ENCODE peak calls at places on chromosome 21, in nine cellular contexts. One of them, this sample, is unnamed.

GRCh38 chr21:31878831-31879230 is 6.0 kb downstream of the HUNK start:
- DNase-seq in uterus: no peak
- DNase-seq in endothelial cell of umbilical vein: no peak
- DNase-seq in GM12864: no peak
- DNase-seq in tibial artery: no peak
- DNase-seq in CD8-positive, alpha-beta T cell: no peak
- DNase-seq in fibroblast of lung: no peak
- DNase-seq in Peyer's patch: no peak
- DNase-seq in colonic mucosa: no peak
- DNase-seq in this sample: no peak

GRCh38 chr21:36719614-36720013 is 20.7 kb downstream of the SIM2 start:
- DNase-seq in uterus: no peak
- DNase-seq in endothelial cell of umbilical vein: no peak
- DNase-seq in GM12864: no peak
- DNase-seq in tibial artery: no peak
- DNase-seq in CD8-positive, alpha-beta T cell: no peak
- DNase-seq in fibroblast of lung: no peak
- DNase-seq in Peyer's patch: no peak
- DNase-seq in colonic mucosa: peak
- DNase-seq in this sample: no peak

GRCh38 chr21:38820471-38821239 is 14.9 kb downstream of the ETS2 start:
- DNase-seq in uterus: no peak
- DNase-seq in endothelial cell of umbilical vein: no peak
- DNase-seq in GM12864: no peak
- DNase-seq in tibial artery: no peak
- DNase-seq in CD8-positive, alpha-beta T cell: no peak
- DNase-seq in fibroblast of lung: no peak
- DNase-seq in Peyer's patch: no peak
- DNase-seq in colonic mucosa: peak
- DNase-seq in this sample: peak

GRCh38 chr21:43767980-43768867 is 7.9 kb downstream of the CSTB start:
- DNase-seq in uterus: no peak
- DNase-seq in endothelial cell of umbilical vein: peak
- DNase-seq in GM12864: no peak
- DNase-seq in tibial artery: peak
- DNase-seq in CD8-positive, alpha-beta T cell: no peak
- DNase-seq in fibroblast of lung: peak
- DNase-seq in Peyer's patch: no peak
- DNase-seq in colonic mucosa: peak
- DNase-seq in this sample: peak

GRCh38 chr21:43331111-43331961 is 95.6 kb downstream of the SIK1 start:
- DNase-seq in uterus: no peak
- DNase-seq in endothelial cell of umbilical vein: no peak
- DNase-seq in GM12864: no peak
- DNase-seq in tibial artery: no peak
- DNase-seq in CD8-positive, alpha-beta T cell: no peak
- DNase-seq in fibroblast of lung: no peak
- DNase-seq in Peyer's patch: no peak
- DNase-seq in colonic mucosa: no peak
- DNase-seq in this sample: no peak

GRCh38 chr21:38913120-38913975 is 107.6 kb downstream of the ETS2 start:
- DNase-seq in uterus: peak
- DNase-seq in endothelial cell of umbilical vein: peak
- DNase-seq in GM12864: no peak
- DNase-seq in tibial artery: peak
- DNase-seq in CD8-positive, alpha-beta T cell: no peak
- DNase-seq in fibroblast of lung: peak
- DNase-seq in Peyer's patch: peak
- DNase-seq in colonic mucosa: peak
- DNase-seq in this sample: peak

GRCh38 chr21:36218691-36219090 is 62.1 kb downstream of the DOP1B start:
- DNase-seq in uterus: no peak
- DNase-seq in endothelial cell of umbilical vein: no peak
- DNase-seq in GM12864: no peak
- DNase-seq in tibial artery: no peak
- DNase-seq in CD8-positive, alpha-beta T cell: no peak
- DNase-seq in fibroblast of lung: no peak
- DNase-seq in Peyer's patch: no peak
- DNase-seq in colonic mucosa: no peak
- DNase-seq in this sample: no peak

GRCh38 chr21:14773777-14774345 is 227.7 kb upstream of the SAMSN1 start:
- DNase-seq in uterus: peak
- DNase-seq in endothelial cell of umbilical vein: peak
- DNase-seq in GM12864: no peak
- DNase-seq in tibial artery: peak
- DNase-seq in CD8-positive, alpha-beta T cell: peak
- DNase-seq in fibroblast of lung: no peak
- DNase-seq in Peyer's patch: peak
- DNase-seq in colonic mucosa: peak
- DNase-seq in this sample: peak

GRCh38 chr21:15054606-15055239 is 10.1 kb downstream of the NRIP1 start:
- DNase-seq in uterus: no peak
- DNase-seq in endothelial cell of umbilical vein: no peak
- DNase-seq in GM12864: no peak
- DNase-seq in tibial artery: no peak
- DNase-seq in CD8-positive, alpha-beta T cell: no peak
- DNase-seq in fibroblast of lung: peak
- DNase-seq in Peyer's patch: no peak
- DNase-seq in colonic mucosa: no peak
- DNase-seq in this sample: no peak

GRCh38 chr21:46325073-46325912 is 1.3 kb downstream of the PCNT start:
- DNase-seq in uterus: peak
- DNase-seq in endothelial cell of umbilical vein: peak
- DNase-seq in GM12864: no peak
- DNase-seq in tibial artery: peak
- DNase-seq in CD8-positive, alpha-beta T cell: peak
- DNase-seq in fibroblast of lung: peak
- DNase-seq in Peyer's patch: peak
- DNase-seq in colonic mucosa: peak
- DNase-seq in this sample: peak

GRCh38 chr21:36700961-36701911 is 2.3 kb downstream of the SIM2 start:
- DNase-seq in uterus: no peak
- DNase-seq in endothelial cell of umbilical vein: no peak
- DNase-seq in GM12864: no peak
- DNase-seq in tibial artery: no peak
- DNase-seq in CD8-positive, alpha-beta T cell: no peak
- DNase-seq in fibroblast of lung: no peak
- DNase-seq in Peyer's patch: no peak
- DNase-seq in colonic mucosa: no peak
- DNase-seq in this sample: no peak

GRCh38 chr21:37815893-37816292 is 100.4 kb downstream of the KCNJ6 start:
- DNase-seq in uterus: no peak
- DNase-seq in endothelial cell of umbilical vein: no peak
- DNase-seq in GM12864: no peak
- DNase-seq in tibial artery: no peak
- DNase-seq in CD8-positive, alpha-beta T cell: no peak
- DNase-seq in fibroblast of lung: no peak
- DNase-seq in Peyer's patch: no peak
- DNase-seq in colonic mucosa: no peak
- DNase-seq in this sample: no peak
- H3K4me3 ChIP-seq in uterus: no peak
- H3K4me3 ChIP-seq in endothelial cell of umbilical vein: no peak
- H3K4me3 ChIP-seq in GM12864: no peak
- H3K4me3 ChIP-seq in tibial artery: no peak
- H3K4me3 ChIP-seq in CD8-positive, alpha-beta T cell: no peak
- H3K4me3 ChIP-seq in fibroblast of lung: no peak
- H3K4me3 ChIP-seq in Peyer's patch: no peak
- H3K4me3 ChIP-seq in colonic mucosa: no peak
- H3K4me3 ChIP-seq in this sample: no peak

GRCh38 chr21:33855190-33855589 is 60.4 kb downstream of the ATP5PO start:
- DNase-seq in uterus: no peak
- DNase-seq in endothelial cell of umbilical vein: no peak
- DNase-seq in GM12864: no peak
- DNase-seq in tibial artery: no peak
- DNase-seq in CD8-positive, alpha-beta T cell: no peak
- DNase-seq in fibroblast of lung: no peak
- DNase-seq in Peyer's patch: no peak
- DNase-seq in colonic mucosa: no peak
- DNase-seq in this sample: no peak
- TF ChIP-seq CTCF in uterus: no peak
- TF ChIP-seq CTCF in endothelial cell of umbilical vein: no peak
- TF ChIP-seq CTCF in GM12864: peak
- TF ChIP-seq CTCF in tibial artery: no peak
- TF ChIP-seq CTCF in CD8-positive, alpha-beta T cell: no peak
- TF ChIP-seq CTCF in fibroblast of lung: no peak
- TF ChIP-seq CTCF in Peyer's patch: no peak
- TF ChIP-seq CTCF in colonic mucosa: no peak
- TF ChIP-seq CTCF in this sample: no peak

DNA sequence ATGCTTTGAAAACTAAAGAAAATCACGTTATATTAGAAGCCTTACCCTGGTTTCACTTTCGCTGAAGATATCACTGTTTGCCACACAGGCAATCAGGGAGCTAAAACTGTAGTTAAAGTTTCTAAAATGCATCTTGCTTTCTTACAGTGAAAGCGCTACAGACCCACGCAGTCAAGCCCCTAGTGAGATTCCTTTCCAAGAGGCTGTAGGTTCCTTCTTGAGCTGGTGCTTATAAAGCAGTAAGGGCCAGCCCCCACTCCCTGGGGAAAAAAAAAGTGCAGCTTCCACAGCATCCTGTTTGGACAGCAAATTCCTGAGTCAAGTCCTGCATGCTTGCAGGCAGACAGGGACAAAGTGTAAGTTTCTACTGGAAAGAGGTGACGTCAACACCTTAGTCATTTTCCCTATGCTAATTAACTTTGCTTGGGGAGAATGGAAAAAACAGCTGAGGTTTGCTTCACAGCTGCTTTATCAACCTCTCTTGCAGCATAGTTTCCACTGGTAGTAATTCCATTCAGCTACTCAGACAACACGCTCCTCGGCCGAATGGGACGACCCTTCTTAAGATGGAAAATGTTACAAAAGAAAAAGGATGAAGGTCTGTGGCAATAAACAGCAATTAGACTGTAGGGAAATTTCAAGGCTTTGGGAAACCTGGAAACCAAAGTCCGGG is 14.7 kb upstream of the KCNE1 start:
- DNase-seq in uterus: peak
- DNase-seq in endothelial cell of umbilical vein: peak
- DNase-seq in GM12864: no peak
- DNase-seq in tibial artery: peak
- DNase-seq in CD8-positive, alpha-beta T cell: no peak
- DNase-seq in fibroblast of lung: peak
- DNase-seq in Peyer's patch: no peak
- DNase-seq in colonic mucosa: peak
- DNase-seq in this sample: peak
- H3K4me3 ChIP-seq in uterus: peak
- H3K4me3 ChIP-seq in endothelial cell of umbilical vein: peak
- H3K4me3 ChIP-seq in GM12864: peak
- H3K4me3 ChIP-seq in tibial artery: peak
- H3K4me3 ChIP-seq in CD8-positive, alpha-beta T cell: no peak
- H3K4me3 ChIP-seq in fibroblast of lung: peak
- H3K4me3 ChIP-seq in Peyer's patch: peak
- H3K4me3 ChIP-seq in colonic mucosa: peak
- H3K4me3 ChIP-seq in this sample: peak

GRCh38 chr21:26850116-26850643 is 5.0 kb upstream of the ADAMTS1 start:
- DNase-seq in uterus: no peak
- DNase-seq in endothelial cell of umbilical vein: peak
- DNase-seq in GM12864: peak
- DNase-seq in tibial artery: no peak
- DNase-seq in CD8-positive, alpha-beta T cell: no peak
- DNase-seq in fibroblast of lung: peak
- DNase-seq in Peyer's patch: no peak
- DNase-seq in colonic mucosa: no peak
- DNase-seq in this sample: no peak
- TF ChIP-seq CTCF in uterus: peak
- TF ChIP-seq CTCF in endothelial cell of umbilical vein: no peak
- TF ChIP-seq CTCF in GM12864: no peak
- TF ChIP-seq CTCF in tibial artery: peak
- TF ChIP-seq CTCF in CD8-positive, alpha-beta T cell: no peak
- TF ChIP-seq CTCF in fibroblast of lung: peak
- TF ChIP-seq CTCF in Peyer's patch: no peak
- TF ChIP-seq CTCF in colonic mucosa: peak
- TF ChIP-seq CTCF in this sample: peak

GRCh38 chr21:28791595-28792282 is 200.9 kb downstream of the LTN1 start:
- DNase-seq in uterus: no peak
- DNase-seq in endothelial cell of umbilical vein: no peak
- DNase-seq in GM12864: no peak
- DNase-seq in tibial artery: no peak
- DNase-seq in CD8-positive, alpha-beta T cell: no peak
- DNase-seq in fibroblast of lung: no peak
- DNase-seq in Peyer's patch: no peak
- DNase-seq in colonic mucosa: no peak
- DNase-seq in this sample: no peak

GRCh38 chr21:28790335-28790734 is 202.3 kb downstream of the LTN1 start:
- DNase-seq in uterus: no peak
- DNase-seq in endothelial cell of umbilical vein: no peak
- DNase-seq in GM12864: no peak
- DNase-seq in tibial artery: no peak
- DNase-seq in CD8-positive, alpha-beta T cell: no peak
- DNase-seq in fibroblast of lung: no peak
- DNase-seq in Peyer's patch: no peak
- DNase-seq in colonic mucosa: no peak
- DNase-seq in this sample: no peak

GRCh38 chr21:28794341-28794970 is 198.2 kb downstream of the LTN1 start:
- DNase-seq in uterus: no peak
- DNase-seq in endothelial cell of umbilical vein: peak
- DNase-seq in GM12864: no peak
- DNase-seq in tibial artery: no peak
- DNase-seq in CD8-positive, alpha-beta T cell: no peak
- DNase-seq in fibroblast of lung: no peak
- DNase-seq in Peyer's patch: no peak
- DNase-seq in colonic mucosa: no peak
- DNase-seq in this sample: no peak

GRCh38 chr21:28795251-28795650 is 197.4 kb downstream of the LTN1 start:
- DNase-seq in uterus: no peak
- DNase-seq in endothelial cell of umbilical vein: no peak
- DNase-seq in GM12864: no peak
- DNase-seq in tibial artery: no peak
- DNase-seq in CD8-positive, alpha-beta T cell: no peak
- DNase-seq in fibroblast of lung: no peak
- DNase-seq in Peyer's patch: no peak
- DNase-seq in colonic mucosa: no peak
- DNase-seq in this sample: no peak

DNA sequence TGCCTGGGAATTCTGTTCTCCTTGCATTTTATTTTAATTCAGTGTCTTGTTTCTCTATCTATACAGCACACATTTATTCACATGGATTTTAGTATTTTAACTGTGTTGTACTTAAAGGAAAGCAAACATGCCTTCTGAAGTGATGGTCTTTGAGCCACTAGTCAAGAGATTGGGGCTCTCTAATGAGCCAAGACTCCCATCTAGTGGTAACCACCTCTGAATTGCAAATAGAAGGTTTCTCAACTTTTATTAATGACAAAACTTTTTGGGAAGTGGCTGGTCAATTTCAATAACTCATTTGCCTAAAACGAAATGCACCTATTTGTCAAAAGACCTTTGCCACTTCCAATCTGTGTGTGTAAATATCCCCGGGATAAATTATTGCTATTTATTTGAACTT is 199.6 kb downstream of the LTN1 start:
- DNase-seq in uterus: no peak
- DNase-seq in endothelial cell of umbilical vein: no peak
- DNase-seq in GM12864: no peak
- DNase-seq in tibial artery: no peak
- DNase-seq in CD8-positive, alpha-beta T cell: no peak
- DNase-seq in fibroblast of lung: peak
- DNase-seq in Peyer's patch: no peak
- DNase-seq in colonic mucosa: no peak
- DNase-seq in this sample: no peak
- H3K4me3 ChIP-seq in uterus: no peak
- H3K4me3 ChIP-seq in endothelial cell of umbilical vein: no peak
- H3K4me3 ChIP-seq in GM12864: no peak
- H3K4me3 ChIP-seq in tibial artery: no peak
- H3K4me3 ChIP-seq in CD8-positive, alpha-beta T cell: no peak
- H3K4me3 ChIP-seq in fibroblast of lung: no peak
- H3K4me3 ChIP-seq in Peyer's patch: no peak
- H3K4me3 ChIP-seq in colonic mucosa: no peak
- H3K4me3 ChIP-seq in this sample: no peak

GRCh38 chr21:30642564-30642963 is at the start of gene KRTAP20-3:
- DNase-seq in uterus: no peak
- DNase-seq in endothelial cell of umbilical vein: no peak
- DNase-seq in GM12864: no peak
- DNase-seq in tibial artery: no peak
- DNase-seq in CD8-positive, alpha-beta T cell: no peak
- DNase-seq in fibroblast of lung: no peak
- DNase-seq in Peyer's patch: no peak
- DNase-seq in colonic mucosa: no peak
- DNase-seq in this sample: no peak
- TF ChIP-seq CTCF in uterus: no peak
- TF ChIP-seq CTCF in endothelial cell of umbilical vein: no peak
- TF ChIP-seq CTCF in GM12864: no peak
- TF ChIP-seq CTCF in tibial artery: no peak
- TF ChIP-seq CTCF in CD8-positive, alpha-beta T cell: no peak
- TF ChIP-seq CTCF in fibroblast of lung: no peak
- TF ChIP-seq CTCF in Peyer's patch: no peak
- TF ChIP-seq CTCF in colonic mucosa: no peak
- TF ChIP-seq CTCF in this sample: no peak

This sample was measured in psoas muscle.